ENCODE peak calls at places on chromosome 16, in four cellular contexts. C, H, B and U are unnamed samples.

GRCh38 chr16:77195411-77195810 is 3.8 kb upstream of the SYCE1L start:
- DNase-seq in C (no peak), B (no peak), H (no peak), U (no peak)

GRCh38 chr16:23530062-23530461 is 19.8 kb upstream of the GGA2 start:
- DNase-seq in C (no peak), B (no peak), H (no peak), U (no peak)

GRCh38 chr16:1542533-1542932 is 9.1 kb downstream of the TMEM204 start:
- DNase-seq in B (no peak), H (no peak), C (no peak), U (no peak)

GRCh38 chr16:142405-142804 is 3.9 kb upstream of the NPRL3 start:
- DNase-seq in B (no peak), H (no peak), C (no peak), U (no peak)

GRCh38 chr16:63067141-63067540 is 1030.9 kb upstream of the CDH8 start:
- DNase-seq in H (no peak), C (no peak), B (peak), U (no peak)

GRCh38 chr16:55434000-55434399 is 45.0 kb upstream of the MMP2 start:
- DNase-seq in H (no peak), B (no peak), C (no peak), U (no peak)

GRCh38 chr16:29992371-29992967 is 2.9 kb downstream of the HIRIP3 start:
- DNase-seq in B (no peak), C (no peak), H (peak), U (peak)

GRCh38 chr16:15653227-15653626 is 3.2 kb downstream of the NDE1 start:
- DNase-seq in H (peak), B (no peak), C (peak), U (peak)

GRCh38 chr16:56301391-56301850 is 110.1 kb downstream of the GNAO1 start:
- DNase-seq in B (no peak), H (peak), C (peak), U (no peak)

GRCh38 chr16:59849716-59850115 is 1115.6 kb upstream of the GOT2 start:
- DNase-seq in B (no peak), H (no peak), C (no peak), U (no peak)

GRCh38 chr16:969508-970378 is 1.0 kb downstream of the LMF1 start:
- DNase-seq in C (peak), B (no peak), H (peak), U (no peak)

GRCh38 chr16:528111-529011 is 849 bp downstream of the CAPN15 start:
- DNase-seq in H (peak), C (peak), B (peak), U (no peak)

GRCh38 chr16:31868701-31869167 is 4.9 kb upstream of the ZNF267 start:
- DNase-seq in H (peak), C (peak), B (peak), U (no peak)

GRCh38 chr16:4461250-4462085 is 13.0 kb downstream of the NMRAL1 start:
- DNase-seq in H (no peak), C (no peak), B (no peak), U (no peak)

GRCh38 chr16:55283776-55284717 is 40.0 kb upstream of the IRX6 start:
- DNase-seq in B (no peak), H (no peak), C (no peak), U (no peak)

GRCh38 chr16:56824335-56824734 is 40.7 kb upstream of the SLC12A3 start:
- DNase-seq in H (peak), C (peak), B (peak), U (peak)

GRCh38 chr16:75181630-75182029 is 25.3 kb downstream of the CTRB2 start:
- DNase-seq in C (no peak), H (no peak), B (no peak), U (no peak)

GRCh38 chr16:30166202-30166902 is 17.1 kb upstream of the CORO1A start:
- DNase-seq in H (no peak), B (peak), C (no peak), U (no peak)

GRCh38 chr16:17339764-17340541 is 130.8 kb downstream of the XYLT1 start:
- DNase-seq in H (no peak), C (no peak), B (no peak), U (no peak)

GRCh38 chr16:9192746-9193145 is 101.3 kb downstream of the HAPSTR1 start:
- DNase-seq in H (peak), C (peak), B (no peak), U (no peak)

GRCh38 chr16:86566966-86567700 is 504 bp downstream of the FOXC2 start:
- DNase-seq in H (peak), B (no peak), C (peak), U (no peak)
- H3K4me3 ChIP-seq in H (peak), B (no peak), C (peak), U (no peak)

GRCh38 chr16:19242186-19242585 is 43.3 kb upstream of the CLEC19A start:
- DNase-seq in H (no peak), C (no peak), B (no peak), U (no peak)

GRCh38 chr16:19240494-19240893 is 45.0 kb upstream of the CLEC19A start:
- DNase-seq in C (no peak), H (no peak), B (no peak), U (no peak)

GRCh38 chr16:19241512-19241911 is 44.0 kb upstream of the CLEC19A start:
- DNase-seq in H (no peak), C (no peak), B (no peak), U (no peak)

GRCh38 chr16:19245326-19245925 is 40.1 kb upstream of the CLEC19A start:
- DNase-seq in H (no peak), B (no peak), C (no peak), U (peak)

GRCh38 chr16:19242987-19243386 is 42.5 kb upstream of the CLEC19A start:
- DNase-seq in H (no peak), C (no peak), B (no peak), U (no peak)
- TF ChIP-seq CTCF in H (no peak), C (no peak), B (no peak), U (no peak)

GRCh38 chr16:72948238-72948559 is 99.7 kb downstream of the ZFHX3 start:
- DNase-seq in C (no peak), B (no peak), H (no peak), U (no peak)
- H3K4me3 ChIP-seq in C (no peak), B (no peak), H (no peak), U (no peak)

GRCh38 chr16:2919511-2920255 is 8.0 kb downstream of the FLYWCH1 start:
- DNase-seq in C (peak), B (peak), H (peak), U (no peak)
- TF ChIP-seq CTCF in C (peak), B (peak), H (peak), U (peak)

GRCh38 chr16:88925540-88925887 is 51.5 kb downstream of the CBFA2T3 start:
- DNase-seq in B (no peak), H (no peak), C (no peak), U (no peak)
- H3K4me3 ChIP-seq in B (no peak), H (no peak), C (no peak), U (no peak)

GRCh38 chr16:69916445-69916844 is 34.7 kb upstream of the CLEC18A start:
- DNase-seq in C (no peak), B (no peak), H (no peak), U (no peak)
- TF ChIP-seq CTCF in C (no peak), B (no peak), H (no peak), U (no peak)

GRCh38 chr16:49663081-49664057 is 192.5 kb downstream of the ZNF423 start:
- DNase-seq in B (no peak), C (peak), H (no peak), U (no peak)
- H3K4me3 ChIP-seq in B (no peak), C (no peak), H (no peak), U (no peak)

GRCh38 chr16:84080813-84081212 is 35.9 kb downstream of the MBTPS1 start:
- DNase-seq in B (no peak), C (no peak), H (no peak), U (no peak)
- TF ChIP-seq CTCF in B (no peak), C (no peak), H (no peak), U (no peak)

GRCh38 chr16:81816351-81816750 is 37.3 kb downstream of the PLCG2 start:
- DNase-seq in B (no peak), C (no peak), H (no peak), U (no peak)

GRCh38 chr16:81816793-81817210 is 37.7 kb downstream of the PLCG2 start:
- DNase-seq in H (no peak), C (no peak), B (peak), U (no peak)

GRCh38 chr16:81813648-81814047 is 34.6 kb downstream of the PLCG2 start:
- DNase-seq in B (no peak), C (no peak), H (no peak), U (no peak)

GRCh38 chr16:81814751-81815428 is 35.8 kb downstream of the PLCG2 start:
- DNase-seq in H (no peak), B (no peak), C (no peak), U (no peak)

GRCh38 chr16:81815429-81815766 is 36.3 kb downstream of the PLCG2 start:
- DNase-seq in C (no peak), H (no peak), B (no peak), U (no peak)
- H3K4me3 ChIP-seq in C (no peak), H (no peak), B (no peak), U (no peak)

GRCh38 chr16:68374961-68375660 is 64.3 kb downstream of the PRMT7 start:
- DNase-seq in C (no peak), B (no peak), H (no peak), U (no peak)
- TF ChIP-seq CTCF in C (no peak), B (no peak), H (no peak), U (no peak)